ENCODE peak calls at places on chromosome 22, in six cellular contexts. H, M, C, A, V and N are unnamed samples. For H3K4me1, the result is how much of the 10 kb centered on the place peaks cover.

GRCh38 chr22:34971456-34971855 is 94.5 kb upstream of the ISX start:
- DNase-seq in C (no peak), H (no peak), A (no peak), M (no peak), V (no peak), N (no peak)

GRCh38 chr22:33023119-33023827 is 34.9 kb downstream of the SYN3 start:
- DNase-seq in V (no peak), C (no peak), H (no peak), M (no peak), A (no peak), N (no peak)

GRCh38 chr22:37218399-37218770 is 6.1 kb upstream of the SSTR3 start:
- DNase-seq in C (no peak), H (no peak), V (no peak), M (no peak), A (no peak), N (no peak)

GRCh38 chr22:19800761-19801244 is 40.2 kb downstream of the TBX1 start:
- DNase-seq in M (peak), A (peak), H (no peak), C (no peak), V (no peak), N (peak)

GRCh38 chr22:41917906-41918791 is 3.3 kb upstream of the SHISA8 start:
- DNase-seq in V (peak), C (peak), M (no peak), H (peak), A (peak), N (no peak)

GRCh38 chr22:37998543-37998942 is 14.2 kb upstream of the SOX10 start:
- DNase-seq in A (no peak), V (peak), H (no peak), M (no peak), C (no peak), N (no peak)

GRCh38 chr22:42397332-42398246 is 34.6 kb downstream of the NFAM1 start:
- DNase-seq in H (peak), C (peak), A (no peak), V (peak), M (no peak), N (peak)

GRCh38 chr22:20315337-20316216 is 4.3 kb downstream of the DGCR6L start:
- DNase-seq in V (no peak), A (peak), C (no peak), H (no peak), M (no peak), N (no peak)

GRCh38 chr22:49026476-49027121 is 801.1 kb downstream of the BRD1 start:
- DNase-seq in C (peak), V (no peak), H (no peak), M (peak), A (no peak), N (no peak)

GRCh38 chr22:35480143-35480542 is 60.5 kb upstream of the RASD2 start:
- DNase-seq in H (peak), C (no peak), A (no peak), M (no peak), V (peak), N (peak)

GRCh38 chr22:49239264-49240015 is 588.2 kb downstream of the BRD1 start:
- DNase-seq in A (no peak), M (peak), V (no peak), C (no peak), H (no peak), N (no peak)

GRCh38 chr22:42066133-42066761 is 4.4 kb downstream of the NAGA start:
- DNase-seq in A (no peak), H (no peak), M (no peak), C (no peak), V (no peak), N (no peak)

GRCh38 chr22:50562523-50563409 is at the start of gene SYCE3:
- DNase-seq in V (peak), A (peak), C (peak), H (peak), M (peak), N (peak)

GRCh38 chr22:39242809-39243442 is 1.9 kb downstream of the PDGFB start:
- DNase-seq in C (no peak), V (peak), M (peak), A (no peak), H (peak), N (no peak)
- H3K4me1 ChIP-seq in C (under half), V (half or more), M (under half), A (under half), H (under half), N (half or more)

DNA sequence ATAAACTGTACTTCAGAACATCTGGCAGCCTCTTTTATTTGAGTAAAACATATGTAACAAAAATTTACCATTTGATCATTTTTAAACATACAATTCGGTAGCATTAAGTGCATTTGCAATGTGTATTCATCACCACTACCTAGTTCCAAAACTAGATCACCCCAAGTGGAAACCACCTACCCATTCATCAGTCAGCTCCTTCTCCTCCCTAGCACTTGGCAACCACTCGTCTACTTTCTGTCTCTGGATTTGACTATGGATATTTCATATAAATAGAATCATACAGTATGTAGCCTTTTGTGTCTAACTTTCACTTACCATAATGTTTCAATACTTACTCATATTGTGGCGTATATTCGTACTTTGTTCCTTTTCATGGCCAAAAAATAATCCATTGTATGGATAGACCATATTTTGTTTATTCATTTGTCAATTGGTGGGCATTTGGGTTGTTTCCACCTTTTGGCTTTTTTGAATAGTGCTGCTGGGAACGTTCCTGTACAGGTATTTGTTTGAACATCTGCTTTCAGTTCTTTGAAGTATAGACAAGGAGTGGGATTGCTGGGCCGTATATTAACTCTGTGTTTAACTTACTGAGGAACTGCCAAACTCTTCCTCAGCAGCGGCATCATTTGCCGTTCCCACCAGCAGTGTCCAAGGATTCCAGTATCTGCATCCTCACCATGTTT is 27.2 kb upstream of the ADORA2A start:
- DNase-seq in A (no peak), M (no peak), C (no peak), V (no peak), H (no peak), N (no peak)
- H3K27ac ChIP-seq in A (no peak), M (no peak), C (peak), V (no peak), H (no peak), N (no peak)

GRCh38 chr22:26737262-26737661 is 79.9 kb downstream of the MIAT start:
- DNase-seq in A (no peak), C (no peak), H (no peak), M (no peak), V (no peak), N (no peak)

GRCh38 chr22:26734339-26735018 is 77.1 kb downstream of the MIAT start:
- DNase-seq in M (no peak), A (no peak), C (no peak), V (no peak), H (no peak), N (no peak)

GRCh38 chr22:26735019-26735409 is 77.6 kb downstream of the MIAT start:
- DNase-seq in A (no peak), V (no peak), M (no peak), H (no peak), C (no peak), N (no peak)

GRCh38 chr22:26732284-26732683 is 74.9 kb downstream of the MIAT start:
- DNase-seq in H (no peak), C (no peak), A (no peak), V (no peak), M (no peak), N (no peak)
- H3K4me1 ChIP-seq in H (under half), C (under half), A (under half), V (under half), M (under half), N (under half)

DNA sequence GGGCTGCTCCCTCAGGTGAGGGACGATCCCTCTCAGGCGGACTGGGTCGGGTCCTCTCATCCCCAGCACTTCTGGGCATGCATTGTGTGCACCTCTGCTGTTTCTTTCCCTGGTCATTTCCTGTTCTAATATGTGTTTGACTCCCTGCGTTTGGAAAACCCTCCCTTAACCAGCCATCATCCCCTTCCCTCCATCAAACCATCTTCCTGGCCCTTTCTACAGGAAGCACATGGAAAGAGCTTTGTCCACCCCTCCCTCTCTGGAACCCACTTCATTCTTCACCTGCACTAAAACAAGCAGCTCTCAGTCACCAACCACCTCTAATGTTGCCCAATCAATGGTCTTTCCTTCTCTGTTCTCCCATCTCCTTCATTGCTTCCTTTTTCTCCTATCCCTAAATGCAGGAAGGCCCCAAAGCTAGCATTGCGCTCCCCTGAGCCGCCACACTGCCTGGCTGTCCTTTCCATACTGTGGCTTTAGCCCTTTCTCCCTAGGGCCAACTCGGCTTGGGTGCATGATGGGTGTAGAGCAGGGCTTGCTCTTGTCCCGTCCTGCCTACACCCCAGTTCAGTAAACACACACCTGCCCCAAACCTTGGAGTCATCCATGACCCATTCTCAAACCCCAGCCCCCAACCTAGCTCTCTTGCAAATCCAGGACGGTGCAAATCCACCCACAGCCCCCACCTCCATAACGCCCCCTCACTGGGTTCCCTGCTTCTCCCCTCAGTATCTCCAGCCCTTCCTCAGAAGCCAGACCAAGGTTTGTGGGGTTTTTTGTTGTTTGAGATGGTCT is 5.4 kb upstream of the GAS2L1 start:
- DNase-seq in C (no peak), M (peak), H (no peak), V (no peak), A (no peak), N (no peak)
- H3K27ac ChIP-seq in C (no peak), M (no peak), H (no peak), V (no peak), A (no peak), N (no peak)

GRCh38 chr22:18059473-18059872 is 18.3 kb upstream of the PEX26 start:
- DNase-seq in A (no peak), C (no peak), H (no peak), V (no peak), M (no peak), N (no peak)

GRCh38 chr22:18057568-18058209 is 20.1 kb upstream of the PEX26 start:
- DNase-seq in V (peak), M (no peak), C (peak), A (peak), H (peak), N (peak)

GRCh38 chr22:18056802-18057474 is 20.9 kb upstream of the PEX26 start:
- DNase-seq in C (peak), V (no peak), M (no peak), A (no peak), H (no peak), N (no peak)

GRCh38 chr22:18059991-18060390 is 17.8 kb upstream of the PEX26 start:
- DNase-seq in M (no peak), A (no peak), C (no peak), H (no peak), V (no peak), N (no peak)

GRCh38 chr22:18058770-18059169 is 19.0 kb upstream of the PEX26 start:
- DNase-seq in M (no peak), H (no peak), A (no peak), V (no peak), C (no peak), N (no peak)
- H3K4me1 ChIP-seq in M (under half), H (under half), A (under half), V (half or more), C (half or more), N (half or more)

GRCh38 chr22:23241562-23242472 is 61.5 kb downstream of the BCR start:
- DNase-seq in A (no peak), V (no peak), C (no peak), H (no peak), M (no peak), N (no peak)
- H3K27ac ChIP-seq in A (no peak), V (no peak), C (no peak), H (no peak), M (peak), N (no peak)

DNA sequence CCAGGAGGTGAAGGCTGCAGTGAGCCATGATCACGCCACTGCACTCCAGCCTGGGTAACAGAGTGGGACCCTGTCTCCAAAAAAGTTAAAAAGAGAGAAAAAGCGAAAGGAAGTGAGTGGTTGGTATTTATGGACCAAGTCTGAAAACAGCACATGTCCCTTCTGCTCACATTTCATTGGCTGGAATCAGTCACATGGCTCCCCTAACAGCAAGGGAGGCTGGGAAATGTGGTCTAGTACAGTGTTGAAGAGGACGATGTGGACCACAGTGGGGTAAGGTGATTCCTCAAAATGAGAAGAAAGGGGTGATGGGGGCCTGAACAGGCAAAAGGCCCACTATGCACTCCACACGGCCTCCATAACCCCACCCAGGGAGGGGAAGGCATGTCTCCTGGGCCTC is 32.5 kb upstream of the SMTN start:
- DNase-seq in V (no peak), A (no peak), M (no peak), H (no peak), C (peak), N (peak)
- H3K4me1 ChIP-seq in V (under half), A (under half), M (under half), H (under half), C (under half), N (under half)

DNA sequence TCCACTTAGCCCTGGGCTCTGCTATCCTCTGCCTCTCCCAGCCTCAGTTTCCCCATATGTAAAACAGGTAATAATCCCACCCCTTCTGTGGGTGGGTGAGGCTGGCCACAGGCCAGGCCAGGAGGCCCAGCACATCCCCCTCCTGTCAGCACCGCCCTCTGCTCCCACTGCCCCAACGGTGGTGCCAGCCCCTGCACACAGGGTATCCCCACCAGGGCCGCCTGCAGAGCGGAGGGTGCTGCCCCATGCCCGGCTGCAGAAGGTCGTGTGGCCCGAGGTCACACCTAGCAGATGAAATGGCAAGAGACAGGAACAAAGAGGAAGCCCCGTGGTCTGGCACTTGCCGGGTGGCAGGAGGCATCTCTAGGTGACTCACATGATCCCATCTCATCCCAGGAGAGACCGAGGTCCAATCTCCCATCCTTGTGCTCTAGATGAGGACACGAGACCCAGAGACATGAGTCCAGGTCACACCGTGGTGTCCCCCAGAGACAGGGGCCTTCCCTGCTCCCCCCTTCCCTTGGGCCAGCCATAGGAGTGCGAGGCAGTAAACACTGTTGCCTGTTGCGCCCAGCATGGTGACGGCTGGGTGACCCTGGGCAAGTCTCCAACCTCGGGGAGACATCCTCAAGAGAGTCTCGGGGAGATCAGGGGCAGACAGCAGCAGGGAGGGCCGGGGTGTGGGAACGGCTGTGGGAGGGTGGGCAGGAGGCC is 27.2 kb upstream of the PPARA start:
- DNase-seq in H (no peak), A (no peak), M (no peak), C (no peak), V (no peak), N (no peak)
- H3K27ac ChIP-seq in H (no peak), A (no peak), M (no peak), C (no peak), V (no peak), N (no peak)